ENCODE peak calls at places on chromosomes 16 and 17, in six cellular contexts. Z is activated CD4-positive, CD25-positive, alpha-beta regulatory T cell; X is ascending aorta; I is AG04450; F is tibial nerve; A is germinal center. R is an unnamed sample.

GRCh38 chr17:40313660-40314556 is 4.9 kb downstream of the RARA start:
- DNase-seq in X (no peak), I (no peak), Z (no peak), A (no peak), F (peak), R (no peak)

GRCh38 chr17:57138030-57138911 is 53.2 kb downstream of the AKAP1 start:
- DNase-seq in X (no peak), Z (no peak), F (no peak), A (no peak), I (no peak), R (no peak)

GRCh38 chr16:50692999-50693781 is at the start of gene NOD2:
- DNase-seq in I (no peak), A (peak), Z (no peak), F (no peak), X (no peak), R (no peak)

GRCh38 chr17:35097776-35098175 is 21.9 kb downstream of the RAD51D start:
- DNase-seq in F (no peak), X (no peak), I (no peak), A (no peak), Z (no peak), R (no peak)

GRCh38 chr16:68356249-68356918 is 45.6 kb downstream of the PRMT7 start:
- DNase-seq in F (no peak), I (no peak), Z (peak), A (no peak), X (no peak), R (no peak)

GRCh38 chr17:2192367-2193028 is 111.1 kb downstream of the SMG6 start:
- DNase-seq in I (peak), A (no peak), F (no peak), Z (peak), X (no peak), R (peak)

GRCh38 chr17:42706732-42707131 is 24.4 kb downstream of the CNTNAP1 start:
- DNase-seq in A (no peak), F (no peak), X (no peak), Z (peak), I (no peak), R (no peak)

GRCh38 chr16:29011112-29011511 is 26.3 kb downstream of the LAT start:
- DNase-seq in F (no peak), A (no peak), Z (no peak), X (no peak), I (no peak), R (no peak)

GRCh38 chr17:42819939-42820535 is 4.0 kb downstream of the BECN1 start:
- DNase-seq in Z (peak), A (peak), I (no peak), F (no peak), X (no peak), R (peak)

GRCh38 chr17:73511716-73512115 is 132.5 kb downstream of the SDK2 start:
- DNase-seq in F (no peak), A (no peak), Z (no peak), I (no peak), X (no peak), R (no peak)

GRCh38 chr17:67624886-67625656 is 92.7 kb upstream of the NOL11 start:
- DNase-seq in X (no peak), I (no peak), F (no peak), Z (no peak), A (no peak), R (no peak)

GRCh38 chr17:5758651-5759050 is 174.3 kb upstream of the NLRP1 start:
- DNase-seq in I (no peak), Z (no peak), F (no peak), A (peak), X (no peak), R (no peak)

GRCh38 chr17:77300016-77300686 is 159.4 kb downstream of the SEC14L1 start:
- DNase-seq in F (no peak), I (no peak), X (no peak), Z (no peak), A (no peak), R (no peak)

GRCh38 chr17:47301161-47301560 is 22.6 kb upstream of the EFCAB13 start:
- DNase-seq in F (no peak), I (no peak), Z (no peak), X (no peak), A (no peak), R (no peak)

GRCh38 chr17:17435323-17435722 is 41.5 kb upstream of the MED9 start:
- DNase-seq in Z (no peak), X (no peak), A (no peak), I (peak), F (no peak), R (no peak)

GRCh38 chr16:68247400-68247799 is 2.2 kb downstream of the PLA2G15 start:
- DNase-seq in I (no peak), Z (no peak), F (no peak), A (no peak), X (no peak), R (no peak)

GRCh38 chr16:50367777-50368409 is 895 bp downstream of the BRD7 start:
- DNase-seq in I (no peak), X (no peak), F (no peak), Z (no peak), A (no peak), R (no peak)

GRCh38 chr16:27526169-27526568 is 23.5 kb downstream of the GTF3C1 start:
- DNase-seq in I (no peak), F (no peak), X (no peak), Z (no peak), A (no peak), R (no peak)

GRCh38 chr16:58110590-58111330 is 18.4 kb downstream of the CFAP20 start:
- DNase-seq in X (no peak), Z (no peak), F (no peak), I (no peak), A (no peak), R (peak)

GRCh38 chr16:23903001-23903414 is 67.2 kb downstream of the PRKCB start:
- DNase-seq in Z (no peak), X (no peak), F (no peak), I (no peak), A (no peak), R (peak)

GRCh38 chr16:48317614-48318013 is 67.6 kb downstream of the SIAH1 start:
- DNase-seq in I (no peak), A (no peak), X (no peak), Z (no peak), F (no peak), R (peak)

GRCh38 chr16:13427943-13428342 is 492.0 kb upstream of the ERCC4 start:
- DNase-seq in F (no peak), X (no peak), A (no peak), I (no peak), Z (no peak), R (no peak)

GRCh38 chr17:45106582-45106981 is 25.7 kb downstream of the PLCD3 start:
- DNase-seq in A (no peak), F (no peak), I (no peak), Z (no peak), X (no peak), R (no peak)

GRCh38 chr17:52721932-52722331 is 563.4 kb upstream of the CA10 start:
- DNase-seq in Z (no peak), A (no peak), I (no peak), X (no peak), F (no peak), R (no peak)

GRCh38 chr17:78314683-78315354 is 45.1 kb downstream of the SOCS3 start:
- DNase-seq in I (no peak), A (no peak), F (no peak), Z (no peak), X (no peak), R (no peak)

GRCh38 chr17:60391419-60392041 is 403 bp downstream of the USP32 start:
- DNase-seq in A (no peak), X (peak), F (no peak), Z (no peak), I (no peak), R (no peak)

GRCh38 chr16:17798721-17799120 is 328.0 kb upstream of the XYLT1 start:
- DNase-seq in F (no peak), A (no peak), I (no peak), X (no peak), Z (no peak), R (no peak)

GRCh38 chr17:67601897-67602296 is 115.8 kb upstream of the NOL11 start:
- DNase-seq in Z (no peak), A (no peak), X (no peak), F (no peak), I (no peak), R (no peak)

GRCh38 chr17:63701477-63702222 is 1.7 kb upstream of the LIMD2 start:
- DNase-seq in I (no peak), A (peak), X (no peak), F (no peak), Z (peak), R (no peak)

R was measured in foreskin melanocyte.